ENCODE peak calls at places on chromosomes 13 and 19, in seven cellular contexts. G is GM23338, F is neural progenitor cell, R is PC-3, Z is MM.1S, D is HCT116, Q is hepatocyte. L is an unnamed sample.

GRCh38 chr19:6849876-6850275 is 37.5 kb upstream of the ADGRE1 start:
- DNase-seq in G (no peak), F (no peak), R (no peak), Z (peak; percentile 97), D (no peak), Q (no peak), L (no peak)

GRCh38 chr19:5292843-5293606 is 47.6 kb downstream of the PTPRS start:
- DNase-seq in G (peak; percentile 88), F (peak; percentile 96), R (peak; percentile 67), Z (no peak), D (no peak), Q (peak; percentile 89), L (peak; percentile 92)

GRCh38 chr13:40933508-40933907 is 85.6 kb downstream of the ELF1 start:
- DNase-seq in G (no peak), F (no peak), R (no peak), Z (peak; percentile 15), D (no peak), Q (no peak), L (no peak)

GRCh38 chr19:17311455-17312248 is 2.3 kb downstream of the DDA1 start:
- DNase-seq in G (no peak), F (no peak), R (peak; percentile 82), Z (no peak), D (no peak), Q (peak; percentile 74), L (peak; percentile 85)

GRCh38 chr19:53865523-53865917 is 2.2 kb upstream of the MYADM start:
- DNase-seq in G (no peak), F (peak; percentile 37), R (no peak), Z (no peak), D (no peak), Q (no peak), L (peak; percentile 80)

GRCh38 chr13:26784704-26785639 is 24.4 kb upstream of the GPR12 start:
- DNase-seq in G (peak; percentile 53), F (peak; percentile 50), R (no peak), Z (peak; percentile 44), D (no peak), Q (no peak), L (no peak)

GRCh38 chr19:48230555-48231129 is 25.1 kb downstream of the CARD8 start:
- DNase-seq in G (no peak), F (no peak), R (no peak), Z (no peak), D (no peak), Q (no peak), L (no peak)

GRCh38 chr13:99383511-99383921 is 76.3 kb upstream of the GPR183 start:
- DNase-seq in G (no peak), F (no peak), R (no peak), Z (no peak), D (no peak), Q (no peak), L (no peak)

GRCh38 chr13:98233127-98233526 is 56.1 kb upstream of the RNF113B start:
- DNase-seq in G (no peak), F (no peak), R (no peak), Z (no peak), D (no peak), Q (no peak), L (no peak)

GRCh38 chr19:43639507-43640423 is at the start of gene CADM4:
- DNase-seq in G (peak; percentile 57), F (peak; percentile 78), R (no peak), Z (no peak), D (no peak), Q (peak; percentile 63), L (peak; percentile 17)

GRCh38 chr19:3656073-3656746 is 29.6 kb upstream of the CACTIN start:
- DNase-seq in G (no peak), F (no peak), R (peak; percentile 2), Z (no peak), D (no peak), Q (no peak), L (peak; percentile 36)

GRCh38 chr19:38949580-38950367 is 19.0 kb downstream of the MRPS12 start:
- DNase-seq in G (peak; percentile 100), F (peak; percentile 99), R (peak; percentile 20), Z (no peak), D (no peak), Q (peak; percentile 92), L (peak; percentile 53)

GRCh38 chr13:72570019-72570418 is 157.4 kb downstream of the MZT1 start:
- DNase-seq in G (no peak), F (no peak), R (no peak), Z (no peak), D (no peak), Q (no peak), L (no peak)

GRCh38 chr13:48579167-48579918 is 46.5 kb upstream of the RCBTB2 start:
- DNase-seq in G (no peak), F (no peak), R (no peak), Z (peak; percentile 30), D (no peak), Q (peak; percentile 32), L (no peak)

GRCh38 chr13:85690368-85690767 is 108.9 kb downstream of the SLITRK6 start:
- DNase-seq in G (no peak), F (no peak), R (no peak), Z (no peak), D (no peak), Q (no peak), L (no peak)

GRCh38 chr13:44410328-44410859 is 36.8 kb downstream of the SERP2 start:
- DNase-seq in G (no peak), F (no peak), R (no peak), Z (no peak), D (no peak), Q (no peak), L (no peak)

GRCh38 chr19:33434090-33434885 is 60.8 kb downstream of the CEBPG start:
- DNase-seq in G (no peak), F (no peak), R (no peak), Z (no peak), D (no peak), Q (no peak), L (no peak)

GRCh38 chr13:68350554-68350953 is 1120.4 kb upstream of the PCDH9 start:
- DNase-seq in G (no peak), F (no peak), R (no peak), Z (no peak), D (no peak), Q (no peak), L (no peak)

GRCh38 chr13:46553886-46554855 is 1.2 kb downstream of the LRCH1 start:
- DNase-seq in G (peak; percentile 78), F (peak; percentile 78), R (peak; percentile 78), Z (peak; percentile 43), D (peak; percentile 55), Q (peak; percentile 83), L (peak; percentile 91)

GRCh38 chr13:43686557-43686956 is 100.2 kb downstream of the ENOX1 start:
- DNase-seq in G (no peak), F (no peak), R (peak; percentile 59), Z (no peak), D (no peak), Q (peak; percentile 79), L (peak; percentile 96)

GRCh38 chr13:42656136-42656535 is 82.2 kb downstream of the TNFSF11 start:
- DNase-seq in G (peak; percentile 51), F (peak; percentile 79), R (no peak), Z (no peak), D (no peak), Q (no peak), L (peak; percentile 6)

GRCh38 chr19:11982526-11982925 is 17.7 kb downstream of the ZNF763 start:
- DNase-seq in G (no peak), F (no peak), R (peak; percentile 61), Z (no peak), D (no peak), Q (no peak), L (peak; percentile 72)

GRCh38 chr13:90757127-90757680 is 590.3 kb upstream of the MIR17HG start:
- DNase-seq in G (no peak), F (no peak), R (no peak), Z (peak; percentile 9), D (no peak), Q (no peak), L (peak; percentile 53)

GRCh38 chr13:36918246-36919060 is 1.6 kb downstream of the SMAD9 start:
- DNase-seq in G (peak; percentile 15), F (peak; percentile 69), R (no peak), Z (no peak), D (no peak), Q (no peak), L (peak; percentile 58)

DNA sequence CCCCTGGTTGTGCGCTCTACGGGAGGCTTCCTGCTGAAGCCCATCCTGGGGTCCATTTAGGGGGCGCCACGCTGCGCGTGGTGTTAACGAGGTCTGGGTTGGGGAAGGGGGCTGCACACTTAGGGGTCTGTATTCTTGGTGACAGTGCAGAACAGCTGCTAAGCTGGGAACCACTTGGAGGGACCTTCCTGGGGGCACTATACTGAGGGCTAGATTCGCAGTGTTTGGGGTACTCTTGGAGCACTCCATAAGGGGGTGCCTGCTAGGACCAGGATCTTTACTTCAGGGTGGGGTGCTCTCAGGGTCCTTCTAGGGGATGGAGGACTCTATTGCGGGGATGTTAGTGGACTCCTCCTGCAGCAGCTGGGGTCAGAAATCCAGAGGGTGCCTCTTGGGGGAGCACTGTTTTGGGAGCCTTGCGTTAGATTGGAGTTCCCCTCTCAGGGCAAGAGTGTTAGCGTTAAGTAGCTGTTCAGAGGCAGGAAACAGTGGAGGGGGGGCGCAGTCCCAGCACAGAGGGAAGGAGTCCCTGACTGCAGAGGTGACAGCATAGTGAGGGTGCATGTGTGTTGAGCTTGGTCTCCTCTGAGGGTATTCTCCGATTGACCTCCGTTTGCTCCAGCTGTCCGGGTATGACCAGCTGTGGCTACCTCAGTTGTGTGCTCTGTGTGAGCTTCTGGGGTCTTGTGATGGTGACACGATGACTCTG is 1.1 kb downstream of the PDE4A start:
- DNase-seq in G (no peak), F (no peak), R (no peak), Z (no peak), D (no peak), Q (no peak), L (no peak)
- TF ChIP-seq EZH2 in G (no peak), F (peak; percentile 25), R (no peak), Z (no peak), D (no peak), Q (no peak), L (no peak)

GRCh38 chr13:114339779-114340534 is 25.7 kb downstream of the CHAMP1 start:
- DNase-seq in G (peak; percentile 47), F (no peak), R (peak; percentile 62), Z (peak; percentile 81), D (peak; percentile 51), Q (no peak), L (peak; percentile 74)
- TF ChIP-seq EZH2phosphoT487 in G (no peak), F (no peak), R (no peak), Z (no peak), D (no peak), Q (no peak), L (no peak)

GRCh38 chr19:9353011-9353410 is 9.8 kb upstream of the ZNF177 start:
- DNase-seq in G (no peak), F (no peak), R (peak; percentile 16), Z (no peak), D (no peak), Q (no peak), L (no peak)
- H3K4me3 ChIP-seq in G (no peak overlapping the region), F (no peak overlapping the region), R (no peak overlapping the region), Z (no peak overlapping the region), D (no peak overlapping the region), Q (no peak overlapping the region), L (no peak overlapping the region)

DNA sequence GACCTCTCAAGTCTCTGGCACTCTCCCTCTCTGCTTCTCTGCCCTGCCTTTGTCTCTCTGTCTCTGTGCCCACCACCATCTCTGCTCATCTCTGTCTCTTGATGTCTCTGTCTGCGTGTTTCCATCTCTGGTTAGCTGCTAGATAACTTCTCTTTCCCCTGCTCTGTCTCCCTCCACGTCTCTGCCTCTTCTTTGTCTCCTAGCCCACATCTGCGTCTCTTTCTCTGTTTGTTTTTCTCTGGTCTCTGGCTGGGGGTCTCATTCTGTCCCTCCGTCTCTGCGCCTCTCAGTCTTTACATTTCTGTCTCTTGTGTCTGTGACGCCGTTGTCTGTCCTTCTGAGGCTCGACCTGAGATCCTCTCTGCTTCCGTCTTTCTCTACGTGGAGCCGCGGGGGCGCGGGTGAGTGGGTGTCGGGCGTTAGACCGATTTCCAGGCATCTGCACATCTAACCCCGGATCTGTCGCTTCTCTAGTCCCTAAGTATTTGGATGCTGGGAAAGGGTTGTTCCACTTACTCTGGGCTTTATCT is 386 bp downstream of the GIPR start:
- DNase-seq in G (no peak), F (no peak), R (no peak), Z (no peak), D (no peak), Q (no peak), L (peak; percentile 57)
- TF ChIP-seq EZH2 in G (no peak), F (no peak), R (no peak), Z (no peak), D (no peak), Q (no peak), L (no peak)